ENCODE peak calls at places on chromosomes 11 and 22, in six cellular contexts. One of them, this sample, is unnamed.
A peak's percentile ranks its signal among the peaks of the same experiment; 100 is the strongest.

GRCh38 chr11:71502026-71502425 is 25.0 kb upstream of the KRTAP5-7 start:
- DNase-seq in GM12892: no peak
- DNase-seq in GM12878: no peak
- DNase-seq in K562: no peak
- DNase-seq in HepG2: no peak
- DNase-seq in H1: peak; percentile 23
- DNase-seq in this sample: no peak

GRCh38 chr22:21860640-21861039 is 6.8 kb downstream of the MAPK1 start:
- DNase-seq in GM12892: no peak
- DNase-seq in GM12878: no peak
- DNase-seq in K562: no peak
- DNase-seq in HepG2: no peak
- DNase-seq in H1: no peak
- DNase-seq in this sample: no peak

GRCh38 chr22:34036936-34037335 is 116.7 kb upstream of the LARGE1 start:
- DNase-seq in GM12892: no peak
- DNase-seq in GM12878: no peak
- DNase-seq in K562: no peak
- DNase-seq in HepG2: no peak
- DNase-seq in H1: no peak
- DNase-seq in this sample: no peak

GRCh38 chr11:117232911-117233409 is 489 bp downstream of the RNF214 start:
- DNase-seq in GM12892: peak; percentile 47
- DNase-seq in GM12878: no peak
- DNase-seq in K562: no peak
- DNase-seq in HepG2: no peak
- DNase-seq in H1: peak; percentile 66
- DNase-seq in this sample: peak; percentile 41

GRCh38 chr11:95835768-95836488 is 45.6 kb downstream of the CEP57 start:
- DNase-seq in GM12892: no peak
- DNase-seq in GM12878: peak; percentile 13
- DNase-seq in K562: peak; percentile 49
- DNase-seq in HepG2: peak; percentile 84
- DNase-seq in H1: peak; percentile 55
- DNase-seq in this sample: no peak

GRCh38 chr22:22833059-22833458 is 54.6 kb upstream of the IGLL5 start:
- DNase-seq in GM12892: no peak
- DNase-seq in GM12878: no peak
- DNase-seq in K562: no peak
- DNase-seq in HepG2: no peak
- DNase-seq in H1: no peak
- DNase-seq in this sample: no peak

GRCh38 chr22:25078591-25078990 is 121.1 kb upstream of the CRYBB3 start:
- DNase-seq in GM12892: no peak
- DNase-seq in GM12878: no peak
- DNase-seq in K562: no peak
- DNase-seq in HepG2: no peak
- DNase-seq in H1: no peak
- DNase-seq in this sample: no peak

GRCh38 chr11:33391188-33391892 is 134.2 kb downstream of the HIPK3 start:
- DNase-seq in GM12892: no peak
- DNase-seq in GM12878: no peak
- DNase-seq in K562: no peak
- DNase-seq in HepG2: no peak
- DNase-seq in H1: no peak
- DNase-seq in this sample: no peak

GRCh38 chr11:66051766-66052663 is at the start of gene SF3B2:
- DNase-seq in GM12892: peak; percentile 98
- DNase-seq in GM12878: peak; percentile 96
- DNase-seq in K562: peak; percentile 93
- DNase-seq in HepG2: peak; percentile 95
- DNase-seq in H1: peak; percentile 90
- DNase-seq in this sample: peak; percentile 97

GRCh38 chr22:20816559-20816958 is 42.1 kb downstream of the PI4KA start:
- DNase-seq in GM12892: no peak
- DNase-seq in GM12878: no peak
- DNase-seq in K562: peak; percentile 38
- DNase-seq in HepG2: no peak
- DNase-seq in H1: no peak
- DNase-seq in this sample: no peak

GRCh38 chr11:34328632-34328910 is 29.2 kb downstream of the ABTB2 start:
- DNase-seq in GM12892: no peak
- DNase-seq in GM12878: no peak
- DNase-seq in K562: no peak
- DNase-seq in HepG2: no peak
- DNase-seq in H1: no peak
- DNase-seq in this sample: no peak

GRCh38 chr11:131064373-131064991 is 148.2 kb upstream of the SNX19 start:
- DNase-seq in GM12892: peak; percentile 24
- DNase-seq in GM12878: peak; percentile 5
- DNase-seq in K562: peak; percentile 65
- DNase-seq in HepG2: peak; percentile 42
- DNase-seq in H1: peak; percentile 93
- DNase-seq in this sample: peak; percentile 40

GRCh38 chr11:61917043-61917356 is 366 bp downstream of the RAB3IL1 start:
- DNase-seq in GM12892: no peak
- DNase-seq in GM12878: no peak
- DNase-seq in K562: no peak
- DNase-seq in HepG2: no peak
- DNase-seq in H1: no peak
- DNase-seq in this sample: peak; percentile 37
- TF ChIP-seq POLR2A in GM12892: no peak
- TF ChIP-seq POLR2A in GM12878: no peak
- TF ChIP-seq POLR2A in K562: no peak
- TF ChIP-seq POLR2A in HepG2: no peak
- TF ChIP-seq POLR2A in H1: no peak
- TF ChIP-seq POLR2A in this sample: no peak

GRCh38 chr11:20221546-20221945 is 61.3 kb upstream of the DBX1 start:
- DNase-seq in GM12892: no peak
- DNase-seq in GM12878: no peak
- DNase-seq in K562: no peak
- DNase-seq in HepG2: no peak
- DNase-seq in H1: no peak
- DNase-seq in this sample: no peak

GRCh38 chr11:20226936-20227335 is 66.7 kb upstream of the DBX1 start:
- DNase-seq in GM12892: no peak
- DNase-seq in GM12878: no peak
- DNase-seq in K562: no peak
- DNase-seq in HepG2: no peak
- DNase-seq in H1: no peak
- DNase-seq in this sample: no peak
- TF ChIP-seq POLR2AphosphoS5 in GM12892: no peak
- TF ChIP-seq POLR2AphosphoS5 in GM12878: no peak
- TF ChIP-seq POLR2AphosphoS5 in K562: no peak
- TF ChIP-seq POLR2AphosphoS5 in HepG2: no peak
- TF ChIP-seq POLR2AphosphoS5 in H1: no peak
- TF ChIP-seq POLR2AphosphoS5 in this sample: no peak

GRCh38 chr11:12800032-12800671 is 125.9 kb downstream of the TEAD1 start:
- DNase-seq in GM12892: no peak
- DNase-seq in GM12878: no peak
- DNase-seq in K562: peak; percentile 56
- DNase-seq in HepG2: peak; percentile 86
- DNase-seq in H1: no peak
- DNase-seq in this sample: no peak

GRCh38 chr11:12798609-12799011 is 124.4 kb downstream of the TEAD1 start:
- DNase-seq in GM12892: no peak
- DNase-seq in GM12878: no peak
- DNase-seq in K562: no peak
- DNase-seq in HepG2: no peak
- DNase-seq in H1: no peak
- DNase-seq in this sample: no peak

GRCh38 chr11:12801976-12802375 is 127.8 kb downstream of the TEAD1 start:
- DNase-seq in GM12892: no peak
- DNase-seq in GM12878: no peak
- DNase-seq in K562: no peak
- DNase-seq in HepG2: no peak
- DNase-seq in H1: no peak
- DNase-seq in this sample: no peak

GRCh38 chr11:12797996-12798395 is 123.8 kb downstream of the TEAD1 start:
- DNase-seq in GM12892: no peak
- DNase-seq in GM12878: no peak
- DNase-seq in K562: no peak
- DNase-seq in HepG2: no peak
- DNase-seq in H1: no peak
- DNase-seq in this sample: no peak

DNA sequence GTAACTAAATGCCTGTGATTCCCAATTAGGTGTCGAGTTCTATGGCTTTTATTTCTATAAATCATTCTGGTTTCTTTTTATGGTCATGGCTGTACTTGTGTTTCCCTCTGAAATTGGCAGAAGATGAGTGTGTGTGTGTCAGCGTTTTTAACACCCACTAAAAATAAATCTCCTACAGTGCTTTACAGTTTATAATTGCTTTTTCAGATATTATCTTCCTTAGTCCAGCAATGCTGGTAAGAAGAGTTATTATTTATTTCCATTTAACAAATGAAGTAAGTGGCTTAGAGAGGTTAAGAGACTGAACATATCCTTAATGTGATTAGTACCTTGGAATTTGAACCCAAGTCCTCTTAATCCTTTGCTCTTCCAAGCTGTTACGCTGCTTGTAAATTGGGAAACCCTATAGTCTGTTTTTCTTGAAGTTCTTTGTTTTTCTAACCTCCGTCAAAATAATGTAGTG is 125.2 kb downstream of the TEAD1 start:
- DNase-seq in GM12892: no peak
- DNase-seq in GM12878: no peak
- DNase-seq in K562: no peak
- DNase-seq in HepG2: no peak
- DNase-seq in H1: no peak
- DNase-seq in this sample: no peak
- TF ChIP-seq TAF1 in GM12892: no peak
- TF ChIP-seq TAF1 in GM12878: no peak
- TF ChIP-seq TAF1 in K562: no peak
- TF ChIP-seq TAF1 in HepG2: no peak
- TF ChIP-seq TAF1 in H1: no peak
- TF ChIP-seq TAF1 in this sample: no peak

DNA sequence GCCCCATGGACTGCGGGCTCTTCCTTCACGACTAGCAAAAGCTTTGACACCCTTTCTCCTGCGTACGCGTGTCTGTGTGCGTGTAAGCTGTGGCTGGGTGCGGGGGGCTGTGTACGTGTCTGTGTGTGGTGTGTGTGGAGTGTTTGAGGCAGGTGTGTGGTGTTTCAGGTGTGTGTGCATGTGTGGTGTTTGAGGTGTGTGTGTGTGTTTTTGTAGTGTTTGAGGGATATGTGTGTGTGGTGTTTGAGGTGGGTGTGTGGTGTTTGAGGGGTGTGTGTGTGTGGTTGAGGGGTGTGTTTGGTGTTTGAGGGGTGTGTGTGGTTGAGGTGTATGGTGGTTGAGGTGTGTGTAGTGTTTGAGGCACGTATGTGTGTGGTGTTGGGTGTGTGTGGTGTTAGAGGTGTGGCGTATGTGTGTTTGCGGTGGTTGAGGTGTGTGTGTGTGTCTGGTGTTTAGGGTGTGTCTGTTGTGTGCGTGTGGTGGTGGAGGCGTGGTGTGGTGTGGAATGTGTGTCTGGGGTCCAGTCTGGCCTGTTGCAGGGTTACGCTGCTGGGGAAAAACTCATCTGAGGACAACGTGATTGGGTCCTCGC is 687 bp upstream of the ARSA start:
- DNase-seq in GM12892: no peak
- DNase-seq in GM12878: no peak
- DNase-seq in K562: no peak
- DNase-seq in HepG2: no peak
- DNase-seq in H1: no peak
- DNase-seq in this sample: no peak
- TF ChIP-seq POLR2A in GM12892: no peak
- TF ChIP-seq POLR2A in GM12878: no peak
- TF ChIP-seq POLR2A in K562: no peak
- TF ChIP-seq POLR2A in HepG2: peak; percentile 41
- TF ChIP-seq POLR2A in H1: no peak
- TF ChIP-seq POLR2A in this sample: no peak

GRCh38 chr11:126391286-126391954 is 35.9 kb downstream of the ST3GAL4 start:
- DNase-seq in GM12892: no peak
- DNase-seq in GM12878: no peak
- DNase-seq in K562: no peak
- DNase-seq in HepG2: no peak
- DNase-seq in H1: no peak
- DNase-seq in this sample: no peak
- TF ChIP-seq POLR2AphosphoS5 in GM12892: no peak
- TF ChIP-seq POLR2AphosphoS5 in GM12878: no peak
- TF ChIP-seq POLR2AphosphoS5 in K562: no peak
- TF ChIP-seq POLR2AphosphoS5 in HepG2: no peak
- TF ChIP-seq POLR2AphosphoS5 in H1: no peak
- TF ChIP-seq POLR2AphosphoS5 in this sample: no peak

GRCh38 chr11:129374993-129375721 is 491 bp upstream of the BARX2 start:
- DNase-seq in GM12892: peak; percentile 7
- DNase-seq in GM12878: no peak
- DNase-seq in K562: no peak
- DNase-seq in HepG2: no peak
- DNase-seq in H1: peak; percentile 70
- DNase-seq in this sample: no peak

GRCh38 chr11:129376658-129377341 is 1.2 kb downstream of the BARX2 start:
- DNase-seq in GM12892: no peak
- DNase-seq in GM12878: no peak
- DNase-seq in K562: no peak
- DNase-seq in HepG2: no peak
- DNase-seq in H1: no peak
- DNase-seq in this sample: no peak

GRCh38 chr11:129374081-129374992 is 1.3 kb upstream of the BARX2 start:
- DNase-seq in GM12892: peak; percentile 15
- DNase-seq in GM12878: no peak
- DNase-seq in K562: no peak
- DNase-seq in HepG2: no peak
- DNase-seq in H1: peak; percentile 61
- DNase-seq in this sample: no peak

GRCh38 chr11:129377739-129378138 is 2.1 kb downstream of the BARX2 start:
- DNase-seq in GM12892: no peak
- DNase-seq in GM12878: no peak
- DNase-seq in K562: no peak
- DNase-seq in HepG2: no peak
- DNase-seq in H1: no peak
- DNase-seq in this sample: no peak

GRCh38 chr11:129375731-129376657 is at the start of gene BARX2:
- DNase-seq in GM12892: peak; percentile 12
- DNase-seq in GM12878: no peak
- DNase-seq in K562: no peak
- DNase-seq in HepG2: peak; percentile 33
- DNase-seq in H1: peak; percentile 77
- DNase-seq in this sample: no peak
- TF ChIP-seq TAF1 in GM12892: no peak
- TF ChIP-seq TAF1 in GM12878: no peak
- TF ChIP-seq TAF1 in K562: no peak
- TF ChIP-seq TAF1 in HepG2: no peak
- TF ChIP-seq TAF1 in H1: peak; percentile 12
- TF ChIP-seq TAF1 in this sample: no peak

GRCh38 chr11:132475046-132475445 is 1057.3 kb downstream of the OPCML start:
- DNase-seq in GM12892: no peak
- DNase-seq in GM12878: no peak
- DNase-seq in K562: no peak
- DNase-seq in HepG2: no peak
- DNase-seq in H1: no peak
- DNase-seq in this sample: no peak
- TF ChIP-seq POLR2A in GM12892: no peak
- TF ChIP-seq POLR2A in GM12878: no peak
- TF ChIP-seq POLR2A in K562: no peak
- TF ChIP-seq POLR2A in HepG2: no peak
- TF ChIP-seq POLR2A in H1: no peak
- TF ChIP-seq POLR2A in this sample: no peak